ENCODE peak calls at places on chromosomes 13 and 19, in four cellular contexts. One of them, this sample, is unnamed.

GRCh38 chr13:106493569-106493968 is 41.9 kb downstream of the EFNB2 start:
- DNase-seq in HepG2: no peak
- DNase-seq in GM12878: peak
- DNase-seq in K562: no peak
- DNase-seq in this sample: no peak

GRCh38 chr19:55212447-55212846 is 3.1 kb upstream of the PTPRH start:
- DNase-seq in HepG2: peak
- DNase-seq in GM12878: peak
- DNase-seq in K562: peak
- DNase-seq in this sample: no peak

GRCh38 chr19:57334191-57334590 is 13.9 kb downstream of the ZNF543 start:
- DNase-seq in HepG2: peak
- DNase-seq in GM12878: no peak
- DNase-seq in K562: no peak
- DNase-seq in this sample: no peak

GRCh38 chr13:111031531-111031961 is 83.6 kb upstream of the ARHGEF7 start:
- DNase-seq in HepG2: no peak
- DNase-seq in K562: no peak
- DNase-seq in GM12878: no peak
- DNase-seq in this sample: no peak

GRCh38 chr19:19385900-19386339 is 19.6 kb upstream of the GATAD2A start:
- DNase-seq in HepG2: no peak
- DNase-seq in K562: no peak
- DNase-seq in GM12878: no peak
- DNase-seq in this sample: no peak

GRCh38 chr13:35393886-35394285 is 82.6 kb downstream of the MAB21L1 start:
- DNase-seq in HepG2: no peak
- DNase-seq in GM12878: no peak
- DNase-seq in K562: no peak
- DNase-seq in this sample: no peak

GRCh38 chr13:94342436-94343242 is 136.8 kb downstream of the DCT start:
- DNase-seq in K562: no peak
- DNase-seq in HepG2: no peak
- DNase-seq in GM12878: no peak
- DNase-seq in this sample: no peak

GRCh38 chr19:35439921-35440320 is 8.1 kb upstream of the FFAR2 start:
- DNase-seq in K562: no peak
- DNase-seq in HepG2: no peak
- DNase-seq in GM12878: no peak
- DNase-seq in this sample: no peak

GRCh38 chr19:7099597-7099921 is 30.1 kb downstream of the ZNF557 start:
- DNase-seq in HepG2: no peak
- DNase-seq in GM12878: no peak
- DNase-seq in K562: no peak
- DNase-seq in this sample: no peak

GRCh38 chr19:6720369-6721112 is at the start of gene C3:
- DNase-seq in GM12878: no peak
- DNase-seq in HepG2: peak
- DNase-seq in K562: no peak
- DNase-seq in this sample: no peak

GRCh38 chr13:114076329-114076761 is 56.1 kb downstream of the RASA3 start:
- DNase-seq in HepG2: no peak
- DNase-seq in GM12878: no peak
- DNase-seq in K562: no peak
- DNase-seq in this sample: no peak

GRCh38 chr19:3945838-3946237 is 13.0 kb downstream of the NMRK2 start:
- DNase-seq in K562: no peak
- DNase-seq in GM12878: no peak
- DNase-seq in HepG2: no peak
- DNase-seq in this sample: no peak

GRCh38 chr13:60261432-60262351 is 98.0 kb upstream of the DIAPH3 start:
- DNase-seq in HepG2: no peak
- DNase-seq in GM12878: no peak
- DNase-seq in K562: no peak
- DNase-seq in this sample: no peak

GRCh38 chr13:22235950-22236290 is 565.0 kb downstream of the FGF9 start:
- DNase-seq in K562: no peak
- DNase-seq in HepG2: no peak
- DNase-seq in GM12878: no peak
- DNase-seq in this sample: no peak

GRCh38 chr13:99376132-99376531 is 68.9 kb upstream of the GPR183 start:
- DNase-seq in GM12878: no peak
- DNase-seq in HepG2: no peak
- DNase-seq in K562: no peak
- DNase-seq in this sample: no peak

GRCh38 chr13:93625536-93625935 is 398.9 kb downstream of the GPC6 start:
- DNase-seq in HepG2: no peak
- DNase-seq in K562: no peak
- DNase-seq in GM12878: no peak
- DNase-seq in this sample: no peak

GRCh38 chr13:42820450-42820849 is 39.1 kb downstream of the FAM216B start:
- DNase-seq in K562: no peak
- DNase-seq in HepG2: no peak
- DNase-seq in GM12878: no peak
- DNase-seq in this sample: no peak

GRCh38 chr19:1247747-1248453 is 483 bp upstream of the MIDN start:
- DNase-seq in K562: no peak
- DNase-seq in GM12878: no peak
- DNase-seq in HepG2: peak
- DNase-seq in this sample: no peak

GRCh38 chr13:38900188-38900587 is 90.4 kb downstream of the STOML3 start:
- DNase-seq in K562: no peak
- DNase-seq in HepG2: no peak
- DNase-seq in GM12878: no peak
- DNase-seq in this sample: peak

GRCh38 chr19:389246-389934 is 19.6 kb downstream of the C2CD4C start:
- DNase-seq in K562: no peak
- DNase-seq in HepG2: no peak
- DNase-seq in GM12878: no peak
- DNase-seq in this sample: no peak

GRCh38 chr19:38062959-38063786 is 156.2 kb downstream of the SIPA1L3 start:
- DNase-seq in GM12878: no peak
- DNase-seq in HepG2: no peak
- DNase-seq in K562: peak
- DNase-seq in this sample: no peak

GRCh38 chr13:105660550-105660949 is 874.9 kb downstream of the EFNB2 start:
- DNase-seq in GM12878: no peak
- DNase-seq in K562: no peak
- DNase-seq in HepG2: no peak
- DNase-seq in this sample: no peak

GRCh38 chr19:18612772-18613588 is at the start of gene TMEM59L:
- DNase-seq in GM12878: no peak
- DNase-seq in HepG2: no peak
- DNase-seq in K562: peak
- DNase-seq in this sample: no peak

GRCh38 chr13:49053215-49053614 is 77.5 kb downstream of the FNDC3A start:
- DNase-seq in GM12878: no peak
- DNase-seq in K562: no peak
- DNase-seq in HepG2: no peak
- DNase-seq in this sample: no peak

DNA sequence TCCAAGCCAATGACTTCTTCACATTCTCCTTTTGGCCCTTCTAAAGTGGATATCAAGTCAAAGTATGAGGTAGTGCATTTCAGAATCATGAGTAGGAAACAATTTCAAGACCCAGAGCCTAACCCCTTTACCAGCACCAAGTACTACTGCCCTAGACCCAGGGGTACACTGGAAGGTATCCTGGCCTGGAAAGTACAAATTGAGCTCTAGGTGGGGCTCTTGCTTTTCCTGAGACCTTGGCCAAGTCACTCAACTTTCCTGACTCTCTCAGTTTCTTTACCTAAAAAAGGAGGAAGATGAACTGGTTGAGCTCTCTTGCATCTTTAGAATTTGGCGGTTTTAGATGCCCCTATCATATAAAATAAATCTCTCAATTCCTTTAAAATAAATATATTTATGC is 204.7 kb downstream of the FGF14 start:
- DNase-seq in HepG2: peak
- DNase-seq in K562: no peak
- DNase-seq in GM12878: no peak
- DNase-seq in this sample: no peak
- TF ChIP-seq FOXK2 in HepG2: no peak
- TF ChIP-seq FOXK2 in K562: no peak
- TF ChIP-seq FOXK2 in GM12878: no peak
- TF ChIP-seq FOXK2 in this sample: no peak

GRCh38 chr13:112771877-112772538 is 82.2 kb downstream of the ATP11A start:
- DNase-seq in GM12878: no peak
- DNase-seq in K562: no peak
- DNase-seq in HepG2: no peak
- DNase-seq in this sample: no peak
- TF ChIP-seq FOXK2 in GM12878: no peak
- TF ChIP-seq FOXK2 in K562: no peak
- TF ChIP-seq FOXK2 in HepG2: no peak
- TF ChIP-seq FOXK2 in this sample: no peak

DNA sequence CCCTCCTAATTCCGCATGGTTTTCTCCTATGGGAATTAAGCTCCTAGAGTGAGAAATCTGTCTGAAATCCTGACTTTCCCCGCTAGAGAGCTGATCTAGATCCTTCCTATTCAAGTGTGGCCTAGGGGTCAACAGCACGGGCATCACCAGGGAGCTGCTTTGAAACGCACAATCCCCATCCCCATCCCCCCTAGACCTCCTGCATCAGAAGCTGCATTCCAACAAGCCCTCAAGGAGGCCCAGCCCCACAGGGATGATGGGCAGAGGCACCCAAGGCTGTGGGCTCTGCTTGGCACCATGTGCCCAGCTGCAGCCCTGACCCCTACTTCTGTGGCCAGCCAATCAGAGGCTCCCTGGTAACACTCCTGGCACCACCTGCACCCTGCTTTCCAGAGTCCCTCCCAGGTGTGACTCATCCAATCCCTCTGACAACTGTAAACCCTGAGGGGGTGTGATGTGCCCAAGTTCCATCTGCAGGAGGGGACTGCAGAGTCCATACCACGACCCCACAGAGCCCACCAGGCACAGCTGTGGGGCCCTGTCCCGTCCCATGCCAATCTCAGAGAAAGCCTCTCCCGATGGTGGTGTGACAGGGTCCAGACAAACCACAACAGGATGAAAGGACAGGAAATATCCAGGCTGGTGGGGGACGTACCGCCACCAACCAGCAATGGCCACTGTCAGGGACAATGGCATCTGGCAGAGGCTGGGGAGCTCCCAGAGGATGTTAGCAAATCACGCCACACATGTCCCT is 19.8 kb upstream of the SLC35E1 start:
- DNase-seq in HepG2: no peak
- DNase-seq in K562: no peak
- DNase-seq in GM12878: no peak
- DNase-seq in this sample: no peak
- TF ChIP-seq FOXK2 in HepG2: no peak
- TF ChIP-seq FOXK2 in K562: no peak
- TF ChIP-seq FOXK2 in GM12878: no peak
- TF ChIP-seq FOXK2 in this sample: no peak

DNA sequence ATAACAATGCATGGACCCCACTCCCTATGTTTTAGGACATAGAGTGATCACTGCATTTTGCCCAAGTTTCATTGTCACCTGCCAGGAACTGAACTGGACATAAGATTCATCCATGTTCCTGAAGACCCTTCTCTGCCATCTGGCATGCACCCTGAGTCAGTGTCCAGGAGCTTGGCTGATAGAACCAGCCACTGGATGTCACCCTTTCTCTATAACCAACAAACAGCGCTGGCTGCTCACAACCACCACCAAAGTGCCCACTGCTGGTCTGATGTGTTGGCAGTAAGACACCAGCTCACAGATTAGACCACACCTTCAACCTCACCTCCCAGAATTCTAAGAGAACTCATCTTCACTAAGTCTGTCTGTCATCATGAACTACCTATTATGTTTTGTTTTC is 333.4 kb downstream of the ITGBL1 start:
- DNase-seq in GM12878: no peak
- DNase-seq in K562: no peak
- DNase-seq in HepG2: peak
- DNase-seq in this sample: peak
- TF ChIP-seq FOXK2 in GM12878: no peak
- TF ChIP-seq FOXK2 in K562: no peak
- TF ChIP-seq FOXK2 in HepG2: no peak
- TF ChIP-seq FOXK2 in this sample: no peak

GRCh38 chr19:33234092-33234491 is 8.4 kb upstream of the SLC7A10 start:
- DNase-seq in K562: no peak
- DNase-seq in GM12878: no peak
- DNase-seq in HepG2: no peak
- DNase-seq in this sample: no peak

GRCh38 chr19:33232656-33233055 is 7.0 kb upstream of the SLC7A10 start:
- DNase-seq in HepG2: no peak
- DNase-seq in K562: no peak
- DNase-seq in GM12878: no peak
- DNase-seq in this sample: no peak

GRCh38 chr19:33233056-33233873 is 7.6 kb upstream of the SLC7A10 start:
- DNase-seq in HepG2: no peak
- DNase-seq in GM12878: no peak
- DNase-seq in K562: no peak
- DNase-seq in this sample: no peak

GRCh38 chr19:33229962-33230361 is 4.3 kb upstream of the SLC7A10 start:
- DNase-seq in GM12878: no peak
- DNase-seq in HepG2: no peak
- DNase-seq in K562: no peak
- DNase-seq in this sample: no peak

GRCh38 chr19:33231511-33231910 is 5.9 kb upstream of the SLC7A10 start:
- DNase-seq in K562: no peak
- DNase-seq in GM12878: no peak
- DNase-seq in HepG2: no peak
- DNase-seq in this sample: no peak
- TF ChIP-seq FOXK2 in K562: no peak
- TF ChIP-seq FOXK2 in GM12878: no peak
- TF ChIP-seq FOXK2 in HepG2: no peak
- TF ChIP-seq FOXK2 in this sample: no peak

This sample was measured in HEK293T.